ENCODE peak calls at places on chromosomes 13 and 19, in four cellular contexts. One of them, this sample, is unnamed.

GRCh38 chr13:30832845-30833332 is 73.2 kb upstream of the MEDAG start:
- DNase-seq in small intestine: peak
- DNase-seq in H7: peak
- DNase-seq in left cardiac atrium: peak
- DNase-seq in this sample: peak

GRCh38 chr13:73411067-73411809 is 352.4 kb downstream of the KLF5 start:
- DNase-seq in small intestine: peak
- DNase-seq in left cardiac atrium: no peak
- DNase-seq in H7: no peak
- DNase-seq in this sample: no peak

GRCh38 chr13:74596691-74597090 is 462.5 kb upstream of the KLF12 start:
- DNase-seq in H7: no peak
- DNase-seq in small intestine: no peak
- DNase-seq in left cardiac atrium: no peak
- DNase-seq in this sample: no peak

GRCh38 chr13:26914624-26915023 is 154.0 kb upstream of the GPR12 start:
- DNase-seq in H7: no peak
- DNase-seq in left cardiac atrium: no peak
- DNase-seq in small intestine: no peak
- DNase-seq in this sample: no peak

GRCh38 chr19:55383789-55384575 is at the start of gene TMEM238:
- DNase-seq in left cardiac atrium: peak
- DNase-seq in small intestine: peak
- DNase-seq in H7: peak
- DNase-seq in this sample: peak

GRCh38 chr13:87923713-87924112 is 252.5 kb downstream of the SLITRK5 start:
- DNase-seq in H7: no peak
- DNase-seq in left cardiac atrium: no peak
- DNase-seq in small intestine: no peak
- DNase-seq in this sample: no peak

GRCh38 chr19:2761876-2762782 is 20.9 kb downstream of the SGTA start:
- DNase-seq in H7: peak
- DNase-seq in left cardiac atrium: no peak
- DNase-seq in small intestine: no peak
- DNase-seq in this sample: no peak

GRCh38 chr19:2275588-2276428 is 6.2 kb downstream of the PEAK3 start:
- DNase-seq in H7: peak
- DNase-seq in small intestine: peak
- DNase-seq in left cardiac atrium: peak
- DNase-seq in this sample: no peak

GRCh38 chr19:38840583-38840968 is 9.0 kb upstream of the ECH1 start:
- DNase-seq in H7: peak
- DNase-seq in left cardiac atrium: no peak
- DNase-seq in small intestine: no peak
- DNase-seq in this sample: no peak

GRCh38 chr13:97953376-97953970 is at the start of gene IPO5:
- DNase-seq in left cardiac atrium: no peak
- DNase-seq in small intestine: no peak
- DNase-seq in H7: no peak
- DNase-seq in this sample: no peak